ENCODE peak calls at places on chromosomes 13 and 19, in eight cellular contexts. M is adrenal gland, N is ascending aorta, T is Peyer's patch, J is thyroid gland, Z is gastrocnemius medialis, V is cardiac muscle cell, P is neural progenitor cell. G is an unnamed sample.
A peak's percentile ranks its signal among the peaks of the same experiment; 100 is the strongest.

GRCh38 chr13:113897161-113897560 is 33.3 kb upstream of the GAS6 start:
- DNase-seq in P (no peak), M (no peak), T (no peak), V (peak; percentile 91), N (peak; percentile 72), Z (no peak), J (no peak), G (peak; percentile 27)

GRCh38 chr19:49557641-49558325 is 22.6 kb downstream of the NOSIP start:
- DNase-seq in T (no peak), P (no peak), V (no peak), N (no peak), J (no peak), M (no peak), Z (no peak), G (no peak)

GRCh38 chr13:23770428-23770827 is 118.8 kb downstream of the MIPEP start:
- DNase-seq in P (no peak), N (no peak), M (no peak), V (no peak), J (no peak), T (no peak), Z (no peak), G (no peak)

GRCh38 chr13:31982124-31982523 is 49.5 kb upstream of the FRY start:
- DNase-seq in M (no peak), P (no peak), J (no peak), V (no peak), T (no peak), Z (no peak), N (no peak), G (no peak)

GRCh38 chr19:47157455-47158321 is 27.1 kb downstream of the SAE1 start:
- DNase-seq in T (peak; percentile 82), J (peak; percentile 74), Z (peak; percentile 2), M (peak; percentile 65), N (peak; percentile 73), V (peak; percentile 83), P (peak; percentile 62), G (peak; percentile 31)

GRCh38 chr19:12596485-12596884 is 14.1 kb downstream of the ZNF490 start:
- DNase-seq in T (peak; percentile 32), M (no peak), J (no peak), V (no peak), N (no peak), P (no peak), Z (no peak), G (no peak)

GRCh38 chr19:54190942-54191670 is at the start of gene TSEN34:
- DNase-seq in J (peak; percentile 91), Z (peak; percentile 73), V (peak; percentile 91), M (peak; percentile 77), N (peak; percentile 82), P (peak; percentile 92), T (peak; percentile 95), G (peak; percentile 54)

GRCh38 chr13:50543767-50544166 is 299.7 kb downstream of the DLEU7 start:
- DNase-seq in Z (no peak), V (peak; percentile 80), P (peak; percentile 26), N (no peak), M (no peak), J (peak; percentile 36), T (no peak), G (no peak)

GRCh38 chr13:78603240-78603947 is at the start of gene POU4F1:
- DNase-seq in J (peak; percentile 32), T (peak; percentile 72), Z (no peak), V (peak; percentile 32), N (no peak), P (peak; percentile 93), M (no peak), G (no peak)

GRCh38 chr19:35656700-35657099 is 8.6 kb downstream of the COX6B1 start:
- DNase-seq in T (no peak), V (no peak), M (no peak), J (no peak), Z (no peak), P (no peak), N (no peak), G (no peak)

GRCh38 chr19:8158411-8159074 is 9.2 kb upstream of the FBN3 start:
- DNase-seq in V (peak; percentile 92), P (peak; percentile 89), N (no peak), J (peak; percentile 60), M (peak; percentile 70), T (peak; percentile 73), Z (no peak), G (peak; percentile 63)

GRCh38 chr19:46124638-46125115 is at the start of gene IGFL3:
- DNase-seq in J (no peak), Z (no peak), T (no peak), V (no peak), N (no peak), P (no peak), M (no peak), G (no peak)

GRCh38 chr13:31174018-31174417 is 12.3 kb upstream of the HSPH1 start:
- DNase-seq in M (no peak), N (no peak), T (no peak), J (no peak), P (no peak), Z (no peak), V (peak; percentile 64), G (no peak)

GRCh38 chr19:10566658-10567410 is 1.0 kb upstream of the KRI1 start:
- DNase-seq in P (no peak), T (peak; percentile 73), Z (no peak), M (no peak), J (no peak), V (no peak), N (peak; percentile 71), G (no peak)

GRCh38 chr13:40572961-40573360 is 93.5 kb downstream of the FOXO1 start:
- DNase-seq in T (no peak), J (no peak), M (no peak), Z (no peak), V (no peak), N (no peak), P (no peak), G (no peak)

GRCh38 chr19:10748195-10748923 is 30.5 kb downstream of the DNM2 start:
- DNase-seq in M (no peak), J (no peak), T (peak; percentile 55), P (no peak), V (no peak), Z (no peak), N (no peak), G (no peak)

GRCh38 chr13:80341771-80342271 is 895 bp upstream of the SPRY2 start:
- DNase-seq in N (peak; percentile 75), V (peak; percentile 68), M (peak; percentile 71), Z (peak; percentile 28), J (peak; percentile 70), P (peak; percentile 89), T (peak; percentile 57), G (peak; percentile 71)

GRCh38 chr19:18479964-18480723 is 41.7 kb downstream of the ELL start:
- DNase-seq in J (peak; percentile 46), N (peak; percentile 89), V (peak; percentile 80), P (no peak), M (peak; percentile 89), Z (peak; percentile 79), T (peak; percentile 80), G (no peak)
- H3K4me3 ChIP-seq in J (no peak overlapping the region), N (no peak overlapping the region), V (no peak overlapping the region), P (no peak overlapping the region), M (no peak overlapping the region), Z (no peak overlapping the region), T (no peak overlapping the region), G (no peak overlapping the region)

DNA sequence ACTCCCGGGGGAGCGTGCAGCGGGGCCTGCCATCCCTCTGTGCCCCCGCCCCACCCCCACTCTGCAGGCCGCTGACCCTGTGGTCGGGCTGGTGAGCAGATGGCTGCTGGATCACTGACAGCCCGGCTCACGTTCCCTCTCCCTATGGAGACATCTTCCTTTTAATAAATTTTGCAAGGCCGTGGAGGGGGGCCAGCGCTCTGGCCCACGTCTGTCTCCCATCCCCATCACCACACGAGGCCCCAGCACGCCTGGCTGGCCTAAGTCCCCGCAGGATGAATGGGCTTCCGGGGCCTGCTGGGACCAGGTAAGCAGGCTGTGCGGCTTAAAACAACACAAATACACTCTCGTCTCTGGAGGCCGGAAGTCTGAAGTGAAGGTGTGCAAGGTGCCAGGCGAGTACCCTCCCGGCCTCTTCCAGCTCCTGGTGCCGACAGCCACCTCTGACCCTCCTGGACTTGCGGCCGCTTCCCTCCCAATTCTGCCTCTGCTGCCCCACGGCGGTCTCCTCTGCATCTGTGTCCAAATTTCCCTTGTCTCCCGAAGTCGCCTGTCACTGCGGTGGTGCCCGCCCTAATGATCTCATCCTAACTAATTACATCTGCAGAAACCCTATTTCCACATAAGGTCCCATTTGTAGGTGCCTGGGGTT is 8.3 kb upstream of the PTBP1 start:
- DNase-seq in N (no peak), P (peak; percentile 54), V (no peak), Z (no peak), J (peak; percentile 53), T (no peak), M (no peak), G (no peak)
- H3K27ac ChIP-seq in N (no peak overlapping the region), P (peak overlapping the region; percentile 69), V (peak overlapping the region; percentile 83), Z (peak overlapping the region; percentile 25), J (peak overlapping the region; percentile 56), T (peak overlapping the region; percentile 59), M (peak overlapping the region; percentile 48), G (peak overlapping the region; percentile 78)

DNA sequence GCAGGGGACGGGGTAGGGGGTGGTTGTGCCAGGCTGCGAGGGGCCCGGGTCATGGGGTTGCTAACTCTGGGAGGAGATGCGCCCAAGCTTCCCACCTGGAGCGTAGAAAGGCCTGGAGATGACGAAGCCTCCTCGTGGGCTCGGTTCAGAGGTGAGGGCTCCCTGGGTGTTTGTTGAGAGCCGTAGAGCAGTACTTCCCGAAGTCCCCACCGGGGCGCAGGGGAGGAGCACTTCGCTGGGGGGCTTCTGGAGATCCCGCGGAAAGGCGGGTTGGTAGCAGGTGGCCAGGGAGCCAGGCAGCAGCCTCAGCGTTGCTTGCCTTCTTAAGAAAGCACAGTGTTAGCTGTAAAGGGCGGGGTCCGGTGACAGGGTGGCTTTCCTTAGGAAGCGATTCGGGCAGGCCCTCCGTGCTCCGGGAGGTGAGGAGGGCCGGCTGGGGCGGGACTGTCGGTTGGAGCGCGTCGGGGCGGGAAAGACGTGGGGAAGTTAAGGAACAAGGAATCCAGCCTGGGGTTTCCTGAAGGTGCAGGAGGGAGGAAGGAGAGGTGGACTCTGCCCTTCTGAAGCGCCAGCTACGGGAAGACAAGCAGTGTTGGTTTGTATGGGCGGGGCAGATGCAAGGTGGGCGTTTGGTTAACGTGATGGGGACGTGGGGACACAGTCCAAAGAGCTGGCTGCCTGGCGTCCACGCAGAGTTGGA is 3.3 kb downstream of the VSTM2B start:
- DNase-seq in P (peak; percentile 48), T (no peak), M (no peak), N (no peak), V (no peak), J (no peak), Z (no peak), G (no peak)
- H3K27me3 ChIP-seq in P (peaks cover 81% of the 10 kb centered on the region), T (peaks cover 51% of the 10 kb centered on the region), M (peaks cover 76% of the 10 kb centered on the region), N (peaks cover 41% of the 10 kb centered on the region), V (peaks cover 100% of the 10 kb centered on the region), J (peaks cover 23% of the 10 kb centered on the region), Z (peaks cover 70% of the 10 kb centered on the region), G (peaks cover 48% of the 10 kb centered on the region)

GRCh38 chr13:99418663-99419140 is 82.6 kb upstream of the TM9SF2 start:
- DNase-seq in V (no peak), Z (no peak), N (peak; percentile 45), M (no peak), J (no peak), P (no peak), T (peak; percentile 37), G (no peak)

GRCh38 chr13:99417821-99418662 is 83.2 kb upstream of the TM9SF2 start:
- DNase-seq in Z (no peak), V (no peak), J (no peak), M (no peak), P (no peak), N (peak; percentile 56), T (peak; percentile 42), G (no peak)

GRCh38 chr13:99421271-99421670 is 80.0 kb upstream of the TM9SF2 start:
- DNase-seq in P (no peak), V (no peak), J (no peak), Z (no peak), N (peak; percentile 49), T (peak; percentile 45), M (no peak), G (no peak)

GRCh38 chr13:99421758-99422555 is 79.3 kb upstream of the TM9SF2 start:
- DNase-seq in M (no peak), Z (no peak), T (peak; percentile 46), J (no peak), P (no peak), N (peak; percentile 19), V (no peak), G (no peak)

GRCh38 chr13:99419591-99420243 is 81.6 kb upstream of the TM9SF2 start:
- DNase-seq in J (no peak), M (no peak), Z (no peak), V (no peak), N (peak; percentile 60), T (peak; percentile 46), P (no peak), G (no peak)
- H3K4me3 ChIP-seq in J (no peak overlapping the region), M (no peak overlapping the region), Z (no peak overlapping the region), V (no peak overlapping the region), N (no peak overlapping the region), T (peak overlapping the region; percentile 15), P (no peak overlapping the region), G (no peak overlapping the region)